ENCODE peak calls at places on chromosomes 16 and 17, in four cellular contexts. D is stimulated activated CD8-positive, alpha-beta memory T cell treated with anti-CD3 and anti-CD28 coated beads, Interleukin-2, amount 100 ng/mL, for 48 hours; C is DMS 273 treated with DMSO at 0.1 percent for 48 hours; N is neuronal stem cell. L is an unnamed sample.

GRCh38 chr17:78873519-78874340 is 29.3 kb downstream of the CEP295NL start:
- DNase-seq in C (peak), N (no peak), D (no peak), L (peak)

GRCh38 chr16:72228014-72228413 is 56.1 kb upstream of the PMFBP1 start:
- DNase-seq in C (no peak), D (no peak), N (no peak), L (no peak)

GRCh38 chr16:12455287-12455798 is 348.3 kb downstream of the CPPED1 start:
- DNase-seq in C (no peak), D (peak), N (peak), L (peak)

GRCh38 chr17:20304961-20305360 is 162.4 kb downstream of the LGALS9B start:
- DNase-seq in C (no peak), N (no peak), D (no peak), L (no peak)

GRCh38 chr16:425082-425718 is at the start of gene RAB11FIP3:
- DNase-seq in C (peak), N (peak), D (peak), L (peak)

GRCh38 chr16:67407176-67407787 is 9.0 kb downstream of the ZDHHC1 start:
- DNase-seq in N (no peak), C (no peak), D (no peak), L (no peak)

GRCh38 chr17:67779098-67779672 is 46.1 kb upstream of the BPTF start:
- DNase-seq in N (peak), D (peak), C (peak), L (peak)

GRCh38 chr16:62831235-62831634 is 795.0 kb upstream of the CDH8 start:
- DNase-seq in D (no peak), C (no peak), N (no peak), L (no peak)

GRCh38 chr17:31699281-31699680 is 159.8 kb downstream of the COPRS start:
- DNase-seq in D (peak), C (no peak), N (no peak), L (peak)

GRCh38 chr16:59170065-59170712 is 436.1 kb upstream of the GOT2 start:
- DNase-seq in C (no peak), N (no peak), D (no peak), L (no peak)

GRCh38 chr17:62765351-62765750 is 42.8 kb downstream of the MARCHF10 start:
- DNase-seq in D (no peak), C (no peak), N (no peak), L (no peak)

GRCh38 chr16:14015461-14015860 is 55.7 kb upstream of the MRTFB start:
- DNase-seq in C (no peak), N (no peak), D (no peak), L (peak)

GRCh38 chr17:58756246-58757161 is 850 bp downstream of the PPM1E start:
- DNase-seq in C (peak), D (no peak), N (peak), L (peak)

GRCh38 chr16:18062713-18063112 is 273.8 kb downstream of the NPIPA8 start:
- DNase-seq in C (no peak), D (no peak), N (no peak), L (no peak)

GRCh38 chr16:86343733-86344585 is 166.4 kb upstream of the FOXF1 start:
- DNase-seq in C (no peak), D (no peak), N (no peak), L (no peak)

GRCh38 chr17:44203731-44204452 is 4.2 kb upstream of the ATXN7L3 start:
- DNase-seq in C (peak), D (no peak), N (peak), L (no peak)

GRCh38 chr16:72108353-72109102 is 14.9 kb downstream of the DHX38 start:
- DNase-seq in C (no peak), N (no peak), D (no peak), L (no peak)

GRCh38 chr16:9027070-9027799 is 63.5 kb upstream of the USP7 start:
- DNase-seq in D (no peak), N (no peak), C (no peak), L (no peak)

GRCh38 chr17:18967806-18968744 is 16.1 kb downstream of the SLC5A10 start:
- DNase-seq in C (no peak), N (no peak), D (no peak), L (no peak)

GRCh38 chr17:34850023-34850422 is 111.2 kb downstream of the CCT6B start:
- DNase-seq in C (no peak), D (no peak), N (no peak), L (no peak)

GRCh38 chr17:79831367-79832210 is 7.7 kb downstream of the CBX4 start:
- DNase-seq in N (no peak), D (no peak), C (no peak), L (peak)

GRCh38 chr17:77429985-77430752 is 289.4 kb downstream of the SEC14L1 start:
- DNase-seq in D (peak), N (peak), C (peak), L (peak)

GRCh38 chr16:47523342-47524006 is 62.3 kb downstream of the PHKB start:
- DNase-seq in C (no peak), N (no peak), D (no peak), L (no peak)

GRCh38 chr16:27701381-27701780 is 151.4 kb downstream of the KATNIP start:
- DNase-seq in D (no peak), C (no peak), N (no peak), L (no peak)